ENCODE peak calls at places on chromosomes 3 and 15, in five cellular contexts. One of them, this sample, is unnamed.

GRCh38 chr15:89822611-89822950 is 7.9 kb upstream of the ANPEP start:
- DNase-seq in spleen: no peak
- DNase-seq in sigmoid colon: no peak
- DNase-seq in A549: no peak
- DNase-seq in ovary: no peak
- DNase-seq in this sample: no peak

GRCh38 chr3:71551286-71551919 is 32.1 kb downstream of the FOXP1 start:
- DNase-seq in sigmoid colon: no peak
- DNase-seq in ovary: no peak
- DNase-seq in A549: no peak
- DNase-seq in spleen: no peak
- DNase-seq in this sample: no peak

GRCh38 chr15:80785811-80786354 is 6.7 kb downstream of the CEMIP start:
- DNase-seq in A549: no peak
- DNase-seq in spleen: no peak
- DNase-seq in ovary: no peak
- DNase-seq in sigmoid colon: no peak
- DNase-seq in this sample: no peak

GRCh38 chr15:27853624-27854455 is 245.3 kb downstream of the OCA2 start:
- DNase-seq in sigmoid colon: no peak
- DNase-seq in ovary: no peak
- DNase-seq in spleen: no peak
- DNase-seq in A549: no peak
- DNase-seq in this sample: no peak

GRCh38 chr3:142613491-142613890 is 17.3 kb downstream of the PLS1 start:
- DNase-seq in spleen: no peak
- DNase-seq in A549: peak
- DNase-seq in sigmoid colon: no peak
- DNase-seq in ovary: no peak
- DNase-seq in this sample: no peak

GRCh38 chr3:155737844-155738460 is 6.9 kb downstream of the PLCH1 start:
- DNase-seq in ovary: no peak
- DNase-seq in A549: peak
- DNase-seq in spleen: no peak
- DNase-seq in sigmoid colon: no peak
- DNase-seq in this sample: no peak

GRCh38 chr3:33030802-33031201 is 66.1 kb downstream of the GLB1 start:
- DNase-seq in A549: no peak
- DNase-seq in ovary: no peak
- DNase-seq in spleen: no peak
- DNase-seq in sigmoid colon: no peak
- DNase-seq in this sample: no peak

GRCh38 chr3:126466886-126467610 is 8.6 kb downstream of the ZXDC start:
- DNase-seq in A549: no peak
- DNase-seq in sigmoid colon: peak
- DNase-seq in spleen: peak
- DNase-seq in ovary: no peak
- DNase-seq in this sample: peak

GRCh38 chr15:93929375-93930094 is 301.8 kb upstream of the MCTP2 start:
- DNase-seq in A549: no peak
- DNase-seq in sigmoid colon: peak
- DNase-seq in ovary: peak
- DNase-seq in spleen: no peak
- DNase-seq in this sample: peak

GRCh38 chr15:64527263-64527984 is 67.0 kb downstream of the ZNF609 start:
- DNase-seq in A549: peak
- DNase-seq in sigmoid colon: no peak
- DNase-seq in spleen: no peak
- DNase-seq in ovary: no peak
- DNase-seq in this sample: no peak

GRCh38 chr15:37059051-37059450 is 41.3 kb downstream of the MEIS2 start:
- DNase-seq in ovary: no peak
- DNase-seq in A549: no peak
- DNase-seq in sigmoid colon: no peak
- DNase-seq in spleen: no peak
- DNase-seq in this sample: no peak

GRCh38 chr15:95799286-95800187 is 531.0 kb upstream of the NR2F2 start:
- DNase-seq in spleen: no peak
- DNase-seq in ovary: no peak
- DNase-seq in A549: peak
- DNase-seq in sigmoid colon: no peak
- DNase-seq in this sample: no peak

GRCh38 chr3:134517796-134518195 is 31.9 kb downstream of the CEP63 start:
- DNase-seq in sigmoid colon: no peak
- DNase-seq in A549: no peak
- DNase-seq in spleen: no peak
- DNase-seq in ovary: no peak
- DNase-seq in this sample: no peak

GRCh38 chr3:186854146-186854545 is 11.6 kb downstream of the ADIPOQ start:
- DNase-seq in sigmoid colon: no peak
- DNase-seq in spleen: no peak
- DNase-seq in ovary: no peak
- DNase-seq in A549: no peak
- DNase-seq in this sample: no peak

GRCh38 chr15:39261397-39261796 is 319.5 kb upstream of the THBS1 start:
- DNase-seq in ovary: no peak
- DNase-seq in sigmoid colon: no peak
- DNase-seq in A549: no peak
- DNase-seq in spleen: no peak
- DNase-seq in this sample: no peak

GRCh38 chr3:18988619-18989229 is 159.6 kb upstream of the KCNH8 start:
- DNase-seq in spleen: no peak
- DNase-seq in A549: peak
- DNase-seq in sigmoid colon: no peak
- DNase-seq in ovary: no peak
- DNase-seq in this sample: no peak

GRCh38 chr15:59298255-59298856 is 74.3 kb downstream of the MYO1E start:
- DNase-seq in spleen: no peak
- DNase-seq in sigmoid colon: no peak
- DNase-seq in ovary: no peak
- DNase-seq in A549: no peak
- DNase-seq in this sample: no peak

GRCh38 chr15:65796610-65797012 is 4.5 kb upstream of the DENND4A start:
- DNase-seq in spleen: no peak
- DNase-seq in sigmoid colon: no peak
- DNase-seq in A549: peak
- DNase-seq in ovary: no peak
- DNase-seq in this sample: no peak

GRCh38 chr15:67925182-67925581 is 85.3 kb upstream of the RNU6-1 start:
- DNase-seq in sigmoid colon: no peak
- DNase-seq in spleen: no peak
- DNase-seq in ovary: no peak
- DNase-seq in A549: no peak
- DNase-seq in this sample: no peak

GRCh38 chr3:100893590-100893989 is 99.6 kb downstream of the ABI3BP start:
- DNase-seq in ovary: no peak
- DNase-seq in spleen: no peak
- DNase-seq in A549: no peak
- DNase-seq in sigmoid colon: no peak
- DNase-seq in this sample: no peak

GRCh38 chr15:49688135-49688790 is 67.4 kb downstream of the DTWD1 start:
- DNase-seq in A549: no peak
- DNase-seq in sigmoid colon: no peak
- DNase-seq in spleen: no peak
- DNase-seq in ovary: no peak
- DNase-seq in this sample: no peak

GRCh38 chr3:23888617-23889228 is 28.1 kb downstream of the NKIRAS1 start:
- DNase-seq in ovary: no peak
- DNase-seq in spleen: no peak
- DNase-seq in A549: no peak
- DNase-seq in sigmoid colon: no peak
- DNase-seq in this sample: no peak

GRCh38 chr3:126422571-126423091 is 27.9 kb downstream of the CFAP100 start:
- DNase-seq in ovary: no peak
- DNase-seq in sigmoid colon: peak
- DNase-seq in spleen: peak
- DNase-seq in A549: no peak
- DNase-seq in this sample: no peak

GRCh38 chr3:31959951-31960792 is 20.9 kb downstream of the OSBPL10 start:
- DNase-seq in ovary: no peak
- DNase-seq in sigmoid colon: no peak
- DNase-seq in spleen: no peak
- DNase-seq in A549: no peak
- DNase-seq in this sample: no peak

GRCh38 chr15:67114846-67115521 is 49.6 kb downstream of the SMAD3 start:
- DNase-seq in spleen: peak
- DNase-seq in A549: no peak
- DNase-seq in ovary: no peak
- DNase-seq in sigmoid colon: no peak
- DNase-seq in this sample: no peak

GRCh38 chr3:61956236-61956635 is 394.9 kb downstream of the PTPRG start:
- DNase-seq in spleen: no peak
- DNase-seq in A549: no peak
- DNase-seq in ovary: no peak
- DNase-seq in sigmoid colon: no peak
- DNase-seq in this sample: no peak

GRCh38 chr15:41961014-41961518 is 11.3 kb downstream of the EHD4 start:
- DNase-seq in ovary: no peak
- DNase-seq in A549: no peak
- DNase-seq in sigmoid colon: no peak
- DNase-seq in spleen: no peak
- DNase-seq in this sample: no peak

GRCh38 chr15:99476413-99477222 is 89.2 kb upstream of the MEF2A start:
- DNase-seq in ovary: no peak
- DNase-seq in sigmoid colon: peak
- DNase-seq in A549: peak
- DNase-seq in spleen: peak
- DNase-seq in this sample: peak

GRCh38 chr3:26757978-26758377 is 135.4 kb downstream of the LRRC3B start:
- DNase-seq in ovary: no peak
- DNase-seq in sigmoid colon: no peak
- DNase-seq in A549: no peak
- DNase-seq in spleen: no peak
- DNase-seq in this sample: no peak

DNA sequence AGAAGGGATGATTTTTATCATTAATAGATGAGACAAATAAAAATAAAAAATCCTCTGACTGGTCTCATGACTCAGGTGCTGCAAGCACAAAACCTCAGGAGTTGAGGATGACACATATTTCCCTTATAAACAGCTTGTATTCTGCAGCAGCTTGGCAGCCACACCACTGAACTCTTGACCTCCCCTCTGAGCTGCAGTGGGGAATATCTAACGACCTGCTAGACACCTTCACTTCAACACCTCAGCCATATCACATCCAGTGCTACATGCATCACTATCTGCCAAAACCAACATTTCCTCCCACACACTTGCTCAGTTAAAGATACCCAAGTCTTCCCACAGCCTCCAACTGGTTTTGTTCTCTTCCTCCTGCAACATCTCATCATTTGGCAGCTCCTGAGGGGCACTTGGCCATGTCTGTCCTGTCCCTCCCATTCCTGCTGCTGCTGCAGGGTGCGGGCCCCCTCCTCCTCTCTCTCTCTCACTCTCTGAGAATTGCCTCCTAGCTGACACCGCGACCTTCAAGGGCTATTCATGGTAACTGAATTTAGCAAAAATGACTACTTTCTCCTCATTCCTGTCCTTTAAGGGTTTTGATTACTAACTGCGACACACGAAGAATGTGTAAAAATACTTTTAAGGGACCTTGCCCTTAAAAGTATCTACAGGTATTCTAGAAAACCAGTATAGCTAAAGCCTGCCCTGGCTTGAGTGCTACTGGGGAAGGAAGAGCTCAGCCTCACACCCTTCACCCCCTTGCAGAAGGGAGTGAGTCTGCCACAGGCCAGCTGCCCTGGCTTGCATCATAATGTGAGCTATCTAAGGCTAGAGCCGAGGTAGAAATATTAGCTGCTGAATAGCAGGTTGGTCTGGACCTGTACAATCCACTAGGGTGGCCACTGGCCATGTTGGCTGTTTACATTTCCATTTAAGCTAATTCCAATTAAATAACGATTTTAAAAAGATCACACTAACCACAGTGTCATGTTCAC is 5.0 kb upstream of the CCR9 start:
- DNase-seq in ovary: no peak
- DNase-seq in spleen: no peak
- DNase-seq in sigmoid colon: no peak
- DNase-seq in A549: no peak
- DNase-seq in this sample: no peak
- TF ChIP-seq POLR2A in ovary: no peak
- TF ChIP-seq POLR2A in spleen: no peak
- TF ChIP-seq POLR2A in sigmoid colon: no peak
- TF ChIP-seq POLR2A in A549: no peak
- TF ChIP-seq POLR2A in this sample: no peak

DNA sequence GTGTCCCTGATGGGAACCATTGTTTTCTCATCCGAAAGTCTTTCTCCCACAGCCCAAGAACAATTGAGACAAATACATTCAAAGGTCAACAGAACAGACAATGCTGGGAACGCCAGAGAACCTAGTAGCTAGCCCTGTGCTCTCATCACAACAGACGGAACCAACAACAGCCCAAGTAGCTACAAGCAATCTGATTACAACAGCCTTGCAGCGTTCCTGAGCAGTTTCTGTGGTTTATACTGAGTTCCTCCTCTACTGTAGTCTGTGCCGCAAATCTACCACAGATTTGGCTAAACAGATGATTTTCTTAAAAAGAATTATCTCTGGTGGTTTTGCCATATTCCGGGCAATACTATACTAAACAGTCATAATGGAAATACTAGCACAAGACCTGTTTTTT is 435.6 kb downstream of the MECOM start:
- DNase-seq in A549: no peak
- DNase-seq in sigmoid colon: no peak
- DNase-seq in spleen: no peak
- DNase-seq in ovary: no peak
- DNase-seq in this sample: no peak
- H3K4me3 ChIP-seq in A549: no peak
- H3K4me3 ChIP-seq in sigmoid colon: no peak
- H3K4me3 ChIP-seq in spleen: no peak
- H3K4me3 ChIP-seq in ovary: no peak
- H3K4me3 ChIP-seq in this sample: no peak

GRCh38 chr15:73573572-73573971 is 59.6 kb downstream of the NPTN start:
- DNase-seq in spleen: no peak
- DNase-seq in sigmoid colon: peak
- DNase-seq in A549: no peak
- DNase-seq in ovary: no peak
- DNase-seq in this sample: peak
- H3K27ac ChIP-seq in spleen: no peak
- H3K27ac ChIP-seq in sigmoid colon: peak
- H3K27ac ChIP-seq in A549: no peak
- H3K27ac ChIP-seq in ovary: no peak
- H3K27ac ChIP-seq in this sample: peak

DNA sequence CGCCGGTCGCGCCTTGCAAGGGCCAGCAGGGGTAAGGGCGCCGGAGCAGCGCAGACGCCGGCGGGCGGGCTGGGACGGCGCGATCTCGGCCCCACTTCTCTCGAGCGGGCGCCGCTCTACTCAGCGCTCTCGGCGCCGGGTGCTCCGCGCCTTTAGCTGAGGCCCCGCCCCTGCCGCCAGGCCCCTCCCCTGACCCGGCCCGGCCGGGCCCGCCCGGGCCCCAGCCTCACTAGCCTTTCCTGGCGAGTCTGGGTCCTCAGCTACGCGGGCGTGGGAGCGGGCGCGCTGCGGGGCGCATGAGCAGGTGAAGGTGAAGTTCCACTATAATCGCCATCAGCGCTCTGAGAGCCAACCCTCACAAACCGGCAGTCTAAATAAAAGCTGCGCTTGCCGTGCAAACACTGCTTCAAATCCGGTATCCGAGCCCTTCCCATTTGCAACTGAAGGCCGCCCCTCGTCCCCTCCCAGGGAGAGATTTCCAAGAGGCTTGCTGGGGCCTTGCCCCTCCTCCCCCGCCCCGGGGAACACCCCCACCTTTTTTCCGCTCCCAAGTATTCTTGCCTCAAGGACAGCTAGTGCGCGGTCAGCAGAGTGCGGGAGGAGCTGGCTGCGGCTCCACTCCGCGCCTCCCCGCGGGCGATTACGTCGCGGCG is at the start of gene RPP25:
- DNase-seq in spleen: peak
- DNase-seq in ovary: peak
- DNase-seq in sigmoid colon: peak
- DNase-seq in A549: peak
- DNase-seq in this sample: peak
- TF ChIP-seq POLR2A in spleen: no peak
- TF ChIP-seq POLR2A in ovary: peak
- TF ChIP-seq POLR2A in sigmoid colon: no peak
- TF ChIP-seq POLR2A in A549: peak
- TF ChIP-seq POLR2A in this sample: peak

This sample was measured in uterus.